ENCODE peak calls at places on chromosomes 12 and 14, in ten cellular contexts. One of them, this sample, is unnamed.

GRCh38 chr12:50528800-50529199 is 24.0 kb downstream of the DIP2B start:
- DNase-seq in adipocyte: no peak
- DNase-seq in stimulated activated CD8-positive, alpha-beta memory T cell treated with anti-CD3 and anti-CD28 coated beads, Interleukin-12 subunit alpha, Interleukin-12 subunit beta, amount 100 ng/mL, for 4 hours: no peak
- DNase-seq in fibroblast of pulmonary artery: no peak
- DNase-seq in HEK293T: no peak
- DNase-seq in AG09309: no peak
- DNase-seq in activated naive CD4-positive, alpha-beta T cell treated with Interleukin-2 at 50 U/mL for 16 hours: no peak
- DNase-seq in endodermal cell: peak; percentile 7
- DNase-seq in trophoblast cell: no peak
- DNase-seq in iris pigment epithelial cell: no peak
- DNase-seq in this sample: no peak

GRCh38 chr12:86138770-86139169 is 117.4 kb downstream of the MGAT4C start:
- DNase-seq in fibroblast of pulmonary artery: peak; percentile 14
- DNase-seq in HEK293T: no peak
- DNase-seq in AG09309: no peak
- DNase-seq in activated naive CD4-positive, alpha-beta T cell treated with Interleukin-2 at 50 U/mL for 16 hours: no peak
- DNase-seq in stimulated activated CD8-positive, alpha-beta memory T cell treated with anti-CD3 and anti-CD28 coated beads, Interleukin-12 subunit alpha, Interleukin-12 subunit beta, amount 100 ng/mL, for 4 hours: no peak
- DNase-seq in adipocyte: no peak
- DNase-seq in endodermal cell: no peak
- DNase-seq in trophoblast cell: no peak
- DNase-seq in iris pigment epithelial cell: no peak
- DNase-seq in this sample: no peak

GRCh38 chr14:33218030-33218429 is 279.4 kb downstream of the NPAS3 start:
- DNase-seq in iris pigment epithelial cell: no peak
- DNase-seq in stimulated activated CD8-positive, alpha-beta memory T cell treated with anti-CD3 and anti-CD28 coated beads, Interleukin-12 subunit alpha, Interleukin-12 subunit beta, amount 100 ng/mL, for 4 hours: no peak
- DNase-seq in endodermal cell: no peak
- DNase-seq in HEK293T: no peak
- DNase-seq in fibroblast of pulmonary artery: no peak
- DNase-seq in adipocyte: peak; percentile 3
- DNase-seq in activated naive CD4-positive, alpha-beta T cell treated with Interleukin-2 at 50 U/mL for 16 hours: no peak
- DNase-seq in trophoblast cell: peak; percentile 17
- DNase-seq in AG09309: no peak
- DNase-seq in this sample: no peak

GRCh38 chr14:99472937-99473336 is 7.7 kb downstream of the SETD3 start:
- DNase-seq in activated naive CD4-positive, alpha-beta T cell treated with Interleukin-2 at 50 U/mL for 16 hours: no peak
- DNase-seq in iris pigment epithelial cell: peak; percentile 17
- DNase-seq in fibroblast of pulmonary artery: no peak
- DNase-seq in stimulated activated CD8-positive, alpha-beta memory T cell treated with anti-CD3 and anti-CD28 coated beads, Interleukin-12 subunit alpha, Interleukin-12 subunit beta, amount 100 ng/mL, for 4 hours: no peak
- DNase-seq in AG09309: no peak
- DNase-seq in trophoblast cell: no peak
- DNase-seq in endodermal cell: no peak
- DNase-seq in HEK293T: no peak
- DNase-seq in adipocyte: no peak
- DNase-seq in this sample: no peak

GRCh38 chr14:22265319-22266140 is 323.5 kb downstream of the DAD1 start:
- DNase-seq in fibroblast of pulmonary artery: peak; percentile 8
- DNase-seq in iris pigment epithelial cell: peak; percentile 4
- DNase-seq in activated naive CD4-positive, alpha-beta T cell treated with Interleukin-2 at 50 U/mL for 16 hours: no peak
- DNase-seq in trophoblast cell: peak; percentile 25
- DNase-seq in endodermal cell: no peak
- DNase-seq in adipocyte: peak; percentile 25
- DNase-seq in AG09309: no peak
- DNase-seq in HEK293T: no peak
- DNase-seq in stimulated activated CD8-positive, alpha-beta memory T cell treated with anti-CD3 and anti-CD28 coated beads, Interleukin-12 subunit alpha, Interleukin-12 subunit beta, amount 100 ng/mL, for 4 hours: no peak
- DNase-seq in this sample: no peak

GRCh38 chr14:48568688-48569087 is 893.3 kb upstream of the MDGA2 start:
- DNase-seq in HEK293T: no peak
- DNase-seq in stimulated activated CD8-positive, alpha-beta memory T cell treated with anti-CD3 and anti-CD28 coated beads, Interleukin-12 subunit alpha, Interleukin-12 subunit beta, amount 100 ng/mL, for 4 hours: no peak
- DNase-seq in fibroblast of pulmonary artery: peak; percentile 14
- DNase-seq in AG09309: no peak
- DNase-seq in trophoblast cell: peak; percentile 31
- DNase-seq in endodermal cell: no peak
- DNase-seq in activated naive CD4-positive, alpha-beta T cell treated with Interleukin-2 at 50 U/mL for 16 hours: no peak
- DNase-seq in iris pigment epithelial cell: peak; percentile 28
- DNase-seq in adipocyte: no peak
- DNase-seq in this sample: no peak

GRCh38 chr12:52175411-52176350 is 16.1 kb downstream of the KRT80 start:
- DNase-seq in activated naive CD4-positive, alpha-beta T cell treated with Interleukin-2 at 50 U/mL for 16 hours: no peak
- DNase-seq in iris pigment epithelial cell: peak; percentile 76
- DNase-seq in stimulated activated CD8-positive, alpha-beta memory T cell treated with anti-CD3 and anti-CD28 coated beads, Interleukin-12 subunit alpha, Interleukin-12 subunit beta, amount 100 ng/mL, for 4 hours: no peak
- DNase-seq in AG09309: no peak
- DNase-seq in endodermal cell: peak; percentile 78
- DNase-seq in HEK293T: peak; percentile 36
- DNase-seq in trophoblast cell: peak; percentile 24
- DNase-seq in adipocyte: no peak
- DNase-seq in fibroblast of pulmonary artery: peak; percentile 63
- DNase-seq in this sample: no peak

GRCh38 chr14:41404121-41404520 is 202.6 kb upstream of the LRFN5 start:
- DNase-seq in activated naive CD4-positive, alpha-beta T cell treated with Interleukin-2 at 50 U/mL for 16 hours: no peak
- DNase-seq in AG09309: no peak
- DNase-seq in HEK293T: no peak
- DNase-seq in iris pigment epithelial cell: peak; percentile 6
- DNase-seq in endodermal cell: no peak
- DNase-seq in trophoblast cell: peak; percentile 74
- DNase-seq in stimulated activated CD8-positive, alpha-beta memory T cell treated with anti-CD3 and anti-CD28 coated beads, Interleukin-12 subunit alpha, Interleukin-12 subunit beta, amount 100 ng/mL, for 4 hours: no peak
- DNase-seq in fibroblast of pulmonary artery: peak; percentile 84
- DNase-seq in adipocyte: no peak
- DNase-seq in this sample: no peak

GRCh38 chr12:25769076-25769945 is 189.2 kb upstream of the RASSF8 start:
- DNase-seq in endodermal cell: no peak
- DNase-seq in adipocyte: peak; percentile 84
- DNase-seq in AG09309: peak; percentile 68
- DNase-seq in activated naive CD4-positive, alpha-beta T cell treated with Interleukin-2 at 50 U/mL for 16 hours: no peak
- DNase-seq in fibroblast of pulmonary artery: peak; percentile 87
- DNase-seq in HEK293T: no peak
- DNase-seq in trophoblast cell: peak; percentile 64
- DNase-seq in iris pigment epithelial cell: peak; percentile 92
- DNase-seq in stimulated activated CD8-positive, alpha-beta memory T cell treated with anti-CD3 and anti-CD28 coated beads, Interleukin-12 subunit alpha, Interleukin-12 subunit beta, amount 100 ng/mL, for 4 hours: no peak
- DNase-seq in this sample: no peak

GRCh38 chr14:59032821-59033220 is 155.6 kb upstream of the DAAM1 start:
- DNase-seq in AG09309: no peak
- DNase-seq in iris pigment epithelial cell: no peak
- DNase-seq in stimulated activated CD8-positive, alpha-beta memory T cell treated with anti-CD3 and anti-CD28 coated beads, Interleukin-12 subunit alpha, Interleukin-12 subunit beta, amount 100 ng/mL, for 4 hours: no peak
- DNase-seq in endodermal cell: no peak
- DNase-seq in fibroblast of pulmonary artery: no peak
- DNase-seq in adipocyte: no peak
- DNase-seq in trophoblast cell: no peak
- DNase-seq in activated naive CD4-positive, alpha-beta T cell treated with Interleukin-2 at 50 U/mL for 16 hours: no peak
- DNase-seq in HEK293T: no peak
- DNase-seq in this sample: no peak

GRCh38 chr14:63453443-63453936 is 89.7 kb downstream of the PPP2R5E start:
- DNase-seq in iris pigment epithelial cell: no peak
- DNase-seq in HEK293T: no peak
- DNase-seq in fibroblast of pulmonary artery: no peak
- DNase-seq in trophoblast cell: peak; percentile 55
- DNase-seq in stimulated activated CD8-positive, alpha-beta memory T cell treated with anti-CD3 and anti-CD28 coated beads, Interleukin-12 subunit alpha, Interleukin-12 subunit beta, amount 100 ng/mL, for 4 hours: no peak
- DNase-seq in adipocyte: no peak
- DNase-seq in endodermal cell: no peak
- DNase-seq in activated naive CD4-positive, alpha-beta T cell treated with Interleukin-2 at 50 U/mL for 16 hours: no peak
- DNase-seq in AG09309: no peak
- DNase-seq in this sample: no peak

GRCh38 chr12:76312314-76312713 is 35.9 kb downstream of the BBS10 start:
- DNase-seq in stimulated activated CD8-positive, alpha-beta memory T cell treated with anti-CD3 and anti-CD28 coated beads, Interleukin-12 subunit alpha, Interleukin-12 subunit beta, amount 100 ng/mL, for 4 hours: no peak
- DNase-seq in AG09309: no peak
- DNase-seq in fibroblast of pulmonary artery: no peak
- DNase-seq in adipocyte: no peak
- DNase-seq in trophoblast cell: no peak
- DNase-seq in endodermal cell: peak; percentile 64
- DNase-seq in iris pigment epithelial cell: peak; percentile 45
- DNase-seq in activated naive CD4-positive, alpha-beta T cell treated with Interleukin-2 at 50 U/mL for 16 hours: no peak
- DNase-seq in HEK293T: no peak
- DNase-seq in this sample: no peak

GRCh38 chr12:29782285-29782820 is 1.4 kb downstream of the TMTC1 start:
- DNase-seq in fibroblast of pulmonary artery: peak; percentile 75
- DNase-seq in trophoblast cell: peak; percentile 50
- DNase-seq in HEK293T: no peak
- DNase-seq in stimulated activated CD8-positive, alpha-beta memory T cell treated with anti-CD3 and anti-CD28 coated beads, Interleukin-12 subunit alpha, Interleukin-12 subunit beta, amount 100 ng/mL, for 4 hours: no peak
- DNase-seq in iris pigment epithelial cell: peak; percentile 93
- DNase-seq in endodermal cell: no peak
- DNase-seq in AG09309: peak; percentile 37
- DNase-seq in adipocyte: peak; percentile 84
- DNase-seq in activated naive CD4-positive, alpha-beta T cell treated with Interleukin-2 at 50 U/mL for 16 hours: no peak
- DNase-seq in this sample: no peak

GRCh38 chr12:92021665-92022033 is 124.0 kb downstream of the BTG1 start:
- DNase-seq in AG09309: no peak
- DNase-seq in fibroblast of pulmonary artery: no peak
- DNase-seq in trophoblast cell: no peak
- DNase-seq in activated naive CD4-positive, alpha-beta T cell treated with Interleukin-2 at 50 U/mL for 16 hours: no peak
- DNase-seq in adipocyte: no peak
- DNase-seq in iris pigment epithelial cell: no peak
- DNase-seq in stimulated activated CD8-positive, alpha-beta memory T cell treated with anti-CD3 and anti-CD28 coated beads, Interleukin-12 subunit alpha, Interleukin-12 subunit beta, amount 100 ng/mL, for 4 hours: no peak
- DNase-seq in endodermal cell: peak; percentile 85
- DNase-seq in HEK293T: peak; percentile 13
- DNase-seq in this sample: no peak

GRCh38 chr14:93764211-93764659 is 24.1 kb downstream of the PRIMA1 start:
- DNase-seq in endodermal cell: peak; percentile 60
- DNase-seq in stimulated activated CD8-positive, alpha-beta memory T cell treated with anti-CD3 and anti-CD28 coated beads, Interleukin-12 subunit alpha, Interleukin-12 subunit beta, amount 100 ng/mL, for 4 hours: no peak
- DNase-seq in activated naive CD4-positive, alpha-beta T cell treated with Interleukin-2 at 50 U/mL for 16 hours: no peak
- DNase-seq in AG09309: no peak
- DNase-seq in adipocyte: peak; percentile 9
- DNase-seq in fibroblast of pulmonary artery: peak; percentile 1
- DNase-seq in HEK293T: no peak
- DNase-seq in iris pigment epithelial cell: peak; percentile 4
- DNase-seq in trophoblast cell: no peak
- DNase-seq in this sample: no peak

GRCh38 chr12:14289596-14289995 is 75.9 kb upstream of the ATF7IP start:
- DNase-seq in adipocyte: no peak
- DNase-seq in stimulated activated CD8-positive, alpha-beta memory T cell treated with anti-CD3 and anti-CD28 coated beads, Interleukin-12 subunit alpha, Interleukin-12 subunit beta, amount 100 ng/mL, for 4 hours: no peak
- DNase-seq in activated naive CD4-positive, alpha-beta T cell treated with Interleukin-2 at 50 U/mL for 16 hours: no peak
- DNase-seq in trophoblast cell: peak; percentile 82
- DNase-seq in endodermal cell: no peak
- DNase-seq in AG09309: no peak
- DNase-seq in fibroblast of pulmonary artery: no peak
- DNase-seq in HEK293T: no peak
- DNase-seq in iris pigment epithelial cell: no peak
- DNase-seq in this sample: no peak

GRCh38 chr14:53982546-53982945 is 25.9 kb upstream of the BMP4 start:
- DNase-seq in AG09309: no peak
- DNase-seq in adipocyte: no peak
- DNase-seq in trophoblast cell: no peak
- DNase-seq in iris pigment epithelial cell: no peak
- DNase-seq in endodermal cell: no peak
- DNase-seq in activated naive CD4-positive, alpha-beta T cell treated with Interleukin-2 at 50 U/mL for 16 hours: no peak
- DNase-seq in stimulated activated CD8-positive, alpha-beta memory T cell treated with anti-CD3 and anti-CD28 coated beads, Interleukin-12 subunit alpha, Interleukin-12 subunit beta, amount 100 ng/mL, for 4 hours: no peak
- DNase-seq in HEK293T: no peak
- DNase-seq in fibroblast of pulmonary artery: no peak
- DNase-seq in this sample: no peak

GRCh38 chr14:38122241-38122640 is 85.5 kb upstream of the SSTR1 start:
- DNase-seq in fibroblast of pulmonary artery: no peak
- DNase-seq in endodermal cell: no peak
- DNase-seq in adipocyte: no peak
- DNase-seq in stimulated activated CD8-positive, alpha-beta memory T cell treated with anti-CD3 and anti-CD28 coated beads, Interleukin-12 subunit alpha, Interleukin-12 subunit beta, amount 100 ng/mL, for 4 hours: no peak
- DNase-seq in AG09309: no peak
- DNase-seq in activated naive CD4-positive, alpha-beta T cell treated with Interleukin-2 at 50 U/mL for 16 hours: no peak
- DNase-seq in HEK293T: no peak
- DNase-seq in iris pigment epithelial cell: peak; percentile 36
- DNase-seq in trophoblast cell: peak; percentile 32
- DNase-seq in this sample: no peak

GRCh38 chr12:49636979-49637378 is 13.6 kb downstream of the PRPF40B start:
- DNase-seq in stimulated activated CD8-positive, alpha-beta memory T cell treated with anti-CD3 and anti-CD28 coated beads, Interleukin-12 subunit alpha, Interleukin-12 subunit beta, amount 100 ng/mL, for 4 hours: peak; percentile 15
- DNase-seq in adipocyte: peak; percentile 84
- DNase-seq in AG09309: peak; percentile 33
- DNase-seq in HEK293T: peak; percentile 68
- DNase-seq in endodermal cell: peak; percentile 92
- DNase-seq in iris pigment epithelial cell: peak; percentile 75
- DNase-seq in fibroblast of pulmonary artery: peak; percentile 81
- DNase-seq in trophoblast cell: peak; percentile 56
- DNase-seq in activated naive CD4-positive, alpha-beta T cell treated with Interleukin-2 at 50 U/mL for 16 hours: peak; percentile 53
- DNase-seq in this sample: peak; percentile 40

GRCh38 chr12:74021937-74022336 is 515.7 kb upstream of the ATXN7L3B start:
- DNase-seq in AG09309: no peak
- DNase-seq in iris pigment epithelial cell: peak; percentile 75
- DNase-seq in activated naive CD4-positive, alpha-beta T cell treated with Interleukin-2 at 50 U/mL for 16 hours: no peak
- DNase-seq in fibroblast of pulmonary artery: peak; percentile 60
- DNase-seq in HEK293T: peak; percentile 55
- DNase-seq in adipocyte: peak; percentile 71
- DNase-seq in stimulated activated CD8-positive, alpha-beta memory T cell treated with anti-CD3 and anti-CD28 coated beads, Interleukin-12 subunit alpha, Interleukin-12 subunit beta, amount 100 ng/mL, for 4 hours: no peak
- DNase-seq in endodermal cell: peak; percentile 94
- DNase-seq in trophoblast cell: peak; percentile 85
- DNase-seq in this sample: no peak

GRCh38 chr14:54691525-54692260 is 124.8 kb downstream of the SAMD4A start:
- DNase-seq in endodermal cell: peak; percentile 93
- DNase-seq in AG09309: no peak
- DNase-seq in activated naive CD4-positive, alpha-beta T cell treated with Interleukin-2 at 50 U/mL for 16 hours: peak; percentile 40
- DNase-seq in iris pigment epithelial cell: peak; percentile 71
- DNase-seq in adipocyte: peak; percentile 88
- DNase-seq in stimulated activated CD8-positive, alpha-beta memory T cell treated with anti-CD3 and anti-CD28 coated beads, Interleukin-12 subunit alpha, Interleukin-12 subunit beta, amount 100 ng/mL, for 4 hours: no peak
- DNase-seq in trophoblast cell: peak; percentile 73
- DNase-seq in HEK293T: peak; percentile 65
- DNase-seq in fibroblast of pulmonary artery: peak; percentile 87
- DNase-seq in this sample: no peak

GRCh38 chr12:87112946-87113345 is 856.8 kb upstream of the MGAT4C start:
- DNase-seq in stimulated activated CD8-positive, alpha-beta memory T cell treated with anti-CD3 and anti-CD28 coated beads, Interleukin-12 subunit alpha, Interleukin-12 subunit beta, amount 100 ng/mL, for 4 hours: no peak
- DNase-seq in fibroblast of pulmonary artery: no peak
- DNase-seq in adipocyte: no peak
- DNase-seq in endodermal cell: no peak
- DNase-seq in HEK293T: no peak
- DNase-seq in activated naive CD4-positive, alpha-beta T cell treated with Interleukin-2 at 50 U/mL for 16 hours: no peak
- DNase-seq in trophoblast cell: no peak
- DNase-seq in iris pigment epithelial cell: peak; percentile 41
- DNase-seq in AG09309: no peak
- DNase-seq in this sample: no peak

GRCh38 chr12:99027491-99027890 is 382.4 kb downstream of the APAF1 start:
- DNase-seq in adipocyte: no peak
- DNase-seq in stimulated activated CD8-positive, alpha-beta memory T cell treated with anti-CD3 and anti-CD28 coated beads, Interleukin-12 subunit alpha, Interleukin-12 subunit beta, amount 100 ng/mL, for 4 hours: no peak
- DNase-seq in trophoblast cell: no peak
- DNase-seq in fibroblast of pulmonary artery: no peak
- DNase-seq in AG09309: no peak
- DNase-seq in activated naive CD4-positive, alpha-beta T cell treated with Interleukin-2 at 50 U/mL for 16 hours: no peak
- DNase-seq in iris pigment epithelial cell: no peak
- DNase-seq in endodermal cell: no peak
- DNase-seq in HEK293T: no peak
- DNase-seq in this sample: no peak

GRCh38 chr12:96401061-96401871 is 1.0 kb upstream of the CDK17 start:
- DNase-seq in trophoblast cell: peak; percentile 78
- DNase-seq in HEK293T: peak; percentile 34
- DNase-seq in AG09309: no peak
- DNase-seq in fibroblast of pulmonary artery: peak; percentile 92
- DNase-seq in activated naive CD4-positive, alpha-beta T cell treated with Interleukin-2 at 50 U/mL for 16 hours: peak; percentile 46
- DNase-seq in iris pigment epithelial cell: peak; percentile 89
- DNase-seq in endodermal cell: peak; percentile 56
- DNase-seq in stimulated activated CD8-positive, alpha-beta memory T cell treated with anti-CD3 and anti-CD28 coated beads, Interleukin-12 subunit alpha, Interleukin-12 subunit beta, amount 100 ng/mL, for 4 hours: no peak
- DNase-seq in adipocyte: peak; percentile 91
- DNase-seq in this sample: peak; percentile 64

GRCh38 chr12:96880220-96880619 is 26.8 kb upstream of the NEDD1 start:
- DNase-seq in trophoblast cell: no peak
- DNase-seq in iris pigment epithelial cell: peak; percentile 47
- DNase-seq in HEK293T: no peak
- DNase-seq in stimulated activated CD8-positive, alpha-beta memory T cell treated with anti-CD3 and anti-CD28 coated beads, Interleukin-12 subunit alpha, Interleukin-12 subunit beta, amount 100 ng/mL, for 4 hours: no peak
- DNase-seq in AG09309: no peak
- DNase-seq in adipocyte: no peak
- DNase-seq in activated naive CD4-positive, alpha-beta T cell treated with Interleukin-2 at 50 U/mL for 16 hours: no peak
- DNase-seq in endodermal cell: no peak
- DNase-seq in fibroblast of pulmonary artery: no peak
- DNase-seq in this sample: no peak

GRCh38 chr14:75223664-75224154 is 47.3 kb upstream of the TMED10 start:
- DNase-seq in endodermal cell: peak; percentile 85
- DNase-seq in stimulated activated CD8-positive, alpha-beta memory T cell treated with anti-CD3 and anti-CD28 coated beads, Interleukin-12 subunit alpha, Interleukin-12 subunit beta, amount 100 ng/mL, for 4 hours: no peak
- DNase-seq in adipocyte: peak; percentile 62
- DNase-seq in fibroblast of pulmonary artery: no peak
- DNase-seq in trophoblast cell: no peak
- DNase-seq in activated naive CD4-positive, alpha-beta T cell treated with Interleukin-2 at 50 U/mL for 16 hours: no peak
- DNase-seq in AG09309: no peak
- DNase-seq in iris pigment epithelial cell: peak; percentile 92
- DNase-seq in HEK293T: no peak
- DNase-seq in this sample: peak; percentile 55

GRCh38 chr12:128969480-128970055 is 116.3 kb downstream of the GLT1D1 start:
- DNase-seq in endodermal cell: peak; percentile 94
- DNase-seq in fibroblast of pulmonary artery: no peak
- DNase-seq in AG09309: no peak
- DNase-seq in activated naive CD4-positive, alpha-beta T cell treated with Interleukin-2 at 50 U/mL for 16 hours: no peak
- DNase-seq in trophoblast cell: no peak
- DNase-seq in stimulated activated CD8-positive, alpha-beta memory T cell treated with anti-CD3 and anti-CD28 coated beads, Interleukin-12 subunit alpha, Interleukin-12 subunit beta, amount 100 ng/mL, for 4 hours: no peak
- DNase-seq in iris pigment epithelial cell: no peak
- DNase-seq in HEK293T: peak; percentile 49
- DNase-seq in adipocyte: peak; percentile 48
- DNase-seq in this sample: no peak

GRCh38 chr14:36952702-36953101 is 219.7 kb downstream of the SLC25A21 start:
- DNase-seq in AG09309: no peak
- DNase-seq in endodermal cell: no peak
- DNase-seq in adipocyte: peak; percentile 79
- DNase-seq in fibroblast of pulmonary artery: peak; percentile 27
- DNase-seq in stimulated activated CD8-positive, alpha-beta memory T cell treated with anti-CD3 and anti-CD28 coated beads, Interleukin-12 subunit alpha, Interleukin-12 subunit beta, amount 100 ng/mL, for 4 hours: no peak
- DNase-seq in iris pigment epithelial cell: peak; percentile 84
- DNase-seq in HEK293T: no peak
- DNase-seq in activated naive CD4-positive, alpha-beta T cell treated with Interleukin-2 at 50 U/mL for 16 hours: no peak
- DNase-seq in trophoblast cell: peak; percentile 18
- DNase-seq in this sample: no peak